ENCODE peak calls at places on chromosomes 7 and 10, in nine cellular contexts. C is aorta; O is stomach; J is heart right ventricle; E is hippocampal formation; G is sciatic nerve; H is stimulated activated CD4-positive, alpha-beta T cell treated with anti-CD3 and anti-CD28 coated beads, Interleukin-2, amount 100 ng/mL, for 24 hours; K is Peyer's patch; R is substantia nigra. Y is an unnamed sample.

GRCh38 chr10:61304751-61305150 is 148.4 kb downstream of the TMEM26 start:
- DNase-seq in C (no peak), O (no peak), J (no peak), E (no peak), G (no peak), H (no peak), K (no peak), R (no peak), Y (no peak)

GRCh38 chr7:69864283-69864682 is 266.0 kb downstream of the AUTS2 start:
- DNase-seq in C (no peak), O (no peak), J (no peak), E (no peak), G (no peak), H (no peak), K (no peak), R (no peak), Y (no peak)

GRCh38 chr10:123203393-123204126 is 49.4 kb downstream of the BUB3 start:
- DNase-seq in C (no peak), O (no peak), J (no peak), E (no peak), G (no peak), H (no peak), K (no peak), R (no peak), Y (no peak)

GRCh38 chr10:45373783-45374450 is at the start of gene ALOX5:
- DNase-seq in C (peak; percentile 86), O (peak; percentile 80), J (peak; percentile 77), E (no peak), G (no peak), H (peak; percentile 26), K (peak; percentile 85), R (no peak), Y (no peak)

GRCh38 chr10:106682175-106682574 is 482.3 kb downstream of the SORCS1 start:
- DNase-seq in C (no peak), O (no peak), J (no peak), E (peak; percentile 13), G (no peak), H (no peak), K (no peak), R (no peak), Y (no peak)

GRCh38 chr7:36984710-36985308 is 260.5 kb upstream of the AOAH start:
- DNase-seq in C (no peak), O (no peak), J (no peak), E (no peak), G (no peak), H (no peak), K (no peak), R (no peak), Y (no peak)

GRCh38 chr7:80357530-80357929 is 154.3 kb downstream of the GNAT3 start:
- DNase-seq in C (no peak), O (no peak), J (no peak), E (no peak), G (no peak), H (no peak), K (no peak), R (no peak), Y (no peak)

GRCh38 chr10:43046288-43046991 is 30.4 kb upstream of the RET start:
- DNase-seq in C (peak; percentile 12), O (peak; percentile 17), J (no peak), E (no peak), G (peak; percentile 39), H (no peak), K (peak; percentile 19), R (no peak), Y (no peak)

GRCh38 chr10:3100856-3101640 is 33.7 kb downstream of the PFKP start:
- DNase-seq in C (peak; percentile 32), O (no peak), J (no peak), E (no peak), G (no peak), H (no peak), K (no peak), R (no peak), Y (no peak)

GRCh38 chr10:71708301-71708703 is 11.3 kb downstream of the C10orf105 start:
- DNase-seq in C (no peak), O (peak; percentile 62), J (peak; percentile 71), E (no peak), G (peak; percentile 83), H (peak; percentile 77), K (peak; percentile 78), R (peak; percentile 46), Y (peak; percentile 71)

GRCh38 chr7:116692599-116693308 is 20.8 kb downstream of the MET start:
- DNase-seq in C (no peak), O (no peak), J (no peak), E (no peak), G (no peak), H (no peak), K (no peak), R (no peak), Y (no peak)

GRCh38 chr10:58645762-58646161 is 133.1 kb downstream of the BICC1 start:
- DNase-seq in C (no peak), O (no peak), J (no peak), E (no peak), G (no peak), H (no peak), K (no peak), R (no peak), Y (no peak)

GRCh38 chr7:26291251-26291650 is 411 bp upstream of the SNX10 start:
- DNase-seq in C (no peak), O (no peak), J (no peak), E (no peak), G (no peak), H (no peak), K (no peak), R (no peak), Y (no peak)

GRCh38 chr10:125626671-125627070 is 56.3 kb downstream of the TEX36 start:
- DNase-seq in C (no peak), O (no peak), J (no peak), E (no peak), G (no peak), H (no peak), K (no peak), R (no peak), Y (no peak)

GRCh38 chr7:153835104-153835503 is 217.1 kb upstream of the DPP6 start:
- DNase-seq in C (no peak), O (no peak), J (no peak), E (peak; percentile 21), G (no peak), H (no peak), K (no peak), R (no peak), Y (no peak)

GRCh38 chr10:49112851-49113250 is 2.5 kb downstream of the VSTM4 start:
- DNase-seq in C (no peak), O (no peak), J (no peak), E (no peak), G (no peak), H (no peak), K (no peak), R (no peak), Y (no peak)

GRCh38 chr7:13946181-13946580 is 43.3 kb downstream of the ETV1 start:
- DNase-seq in C (no peak), O (no peak), J (no peak), E (no peak), G (no peak), H (no peak), K (no peak), R (no peak), Y (no peak)

GRCh38 chr10:77746313-77746712 is 108.7 kb upstream of the KCNMA1 start:
- DNase-seq in C (peak; percentile 60), O (no peak), J (no peak), E (no peak), G (no peak), H (no peak), K (no peak), R (no peak), Y (no peak)

GRCh38 chr10:130974171-130974570 is 337.4 kb downstream of the TCERG1L start:
- DNase-seq in C (no peak), O (no peak), J (no peak), E (no peak), G (no peak), H (no peak), K (no peak), R (no peak), Y (no peak)

GRCh38 chr7:138871691-138872090 is 73.7 kb upstream of the ATP6V0A4 start:
- DNase-seq in C (no peak), O (no peak), J (no peak), E (no peak), G (no peak), H (no peak), K (no peak), R (no peak), Y (no peak)

GRCh38 chr7:55509322-55509721 is 63.0 kb downstream of the VOPP1 start:
- DNase-seq in C (no peak), O (no peak), J (no peak), E (no peak), G (no peak), H (no peak), K (no peak), R (no peak), Y (no peak)

GRCh38 chr7:44534087-44534486 is 7.0 kb downstream of the NPC1L1 start:
- DNase-seq in C (no peak), O (no peak), J (no peak), E (no peak), G (no peak), H (no peak), K (no peak), R (no peak), Y (no peak)

GRCh38 chr7:69588773-69589172 is 9.5 kb upstream of the AUTS2 start:
- DNase-seq in C (no peak), O (no peak), J (no peak), E (peak; percentile 93), G (no peak), H (no peak), K (no peak), R (no peak), Y (no peak)

GRCh38 chr7:149267733-149268132 is 5.7 kb downstream of the ZNF783 start:
- DNase-seq in C (no peak), O (no peak), J (no peak), E (no peak), G (peak; percentile 51), H (no peak), K (no peak), R (no peak), Y (no peak)